ENCODE peak calls at places on chromosomes 3 and 15, in four cellular contexts. One of them, this sample, is unnamed.
A peak's percentile ranks its signal among the peaks of the same experiment; 100 is the strongest.

GRCh38 chr3:473284-473800 is 276.8 kb downstream of the CHL1 start:
- DNase-seq in sigmoid colon: no peak
- DNase-seq in neural progenitor cell: no peak
- DNase-seq in AG04450: no peak
- DNase-seq in this sample: no peak

GRCh38 chr15:23645379-23646164 is 2.1 kb downstream of the MAGEL2 start:
- DNase-seq in neural progenitor cell: peak; percentile 64
- DNase-seq in AG04450: no peak
- DNase-seq in sigmoid colon: no peak
- DNase-seq in this sample: no peak

GRCh38 chr3:185176756-185177359 is 24.0 kb upstream of the C3orf70 start:
- DNase-seq in sigmoid colon: no peak
- DNase-seq in neural progenitor cell: peak; percentile 62
- DNase-seq in AG04450: no peak
- DNase-seq in this sample: no peak

GRCh38 chr15:89385596-89386242 is 51.1 kb upstream of the POLG start:
- DNase-seq in sigmoid colon: no peak
- DNase-seq in neural progenitor cell: no peak
- DNase-seq in AG04450: no peak
- DNase-seq in this sample: no peak

GRCh38 chr15:50190166-50190570 is 8.2 kb downstream of the SLC27A2 start:
- DNase-seq in AG04450: no peak
- DNase-seq in neural progenitor cell: no peak
- DNase-seq in sigmoid colon: no peak
- DNase-seq in this sample: no peak

GRCh38 chr3:115627180-115628074 is 4.1 kb downstream of the GAP43 start:
- DNase-seq in AG04450: no peak
- DNase-seq in sigmoid colon: no peak
- DNase-seq in neural progenitor cell: peak; percentile 53
- DNase-seq in this sample: no peak

GRCh38 chr3:98914210-98915080 is 12.9 kb upstream of the DCBLD2 start:
- DNase-seq in neural progenitor cell: no peak
- DNase-seq in sigmoid colon: no peak
- DNase-seq in AG04450: no peak
- DNase-seq in this sample: no peak

GRCh38 chr3:35322070-35322469 is 317.3 kb upstream of the ARPP21 start:
- DNase-seq in AG04450: no peak
- DNase-seq in sigmoid colon: no peak
- DNase-seq in neural progenitor cell: no peak
- DNase-seq in this sample: no peak

GRCh38 chr15:93210995-93211394 is 122.0 kb upstream of the RGMA start:
- DNase-seq in sigmoid colon: no peak
- DNase-seq in AG04450: no peak
- DNase-seq in neural progenitor cell: no peak
- DNase-seq in this sample: no peak

GRCh38 chr15:90620379-90621134 is 90.8 kb downstream of the CRTC3 start:
- DNase-seq in sigmoid colon: no peak
- DNase-seq in AG04450: no peak
- DNase-seq in neural progenitor cell: no peak
- DNase-seq in this sample: no peak

GRCh38 chr3:168223085-168223484 is 127.4 kb upstream of the GOLIM4 start:
- DNase-seq in neural progenitor cell: no peak
- DNase-seq in AG04450: no peak
- DNase-seq in sigmoid colon: no peak
- DNase-seq in this sample: no peak

GRCh38 chr3:190012314-190012782 is 108.3 kb downstream of the P3H2 start:
- DNase-seq in sigmoid colon: no peak
- DNase-seq in AG04450: no peak
- DNase-seq in neural progenitor cell: peak; percentile 13
- DNase-seq in this sample: no peak

GRCh38 chr3:107690522-107691138 is 167.9 kb downstream of the BBX start:
- DNase-seq in sigmoid colon: no peak
- DNase-seq in AG04450: peak; percentile 41
- DNase-seq in neural progenitor cell: peak; percentile 61
- DNase-seq in this sample: no peak

GRCh38 chr3:124965413-124965812 is 30.9 kb upstream of the MUC13 start:
- DNase-seq in neural progenitor cell: no peak
- DNase-seq in AG04450: no peak
- DNase-seq in sigmoid colon: no peak
- DNase-seq in this sample: no peak

DNA sequence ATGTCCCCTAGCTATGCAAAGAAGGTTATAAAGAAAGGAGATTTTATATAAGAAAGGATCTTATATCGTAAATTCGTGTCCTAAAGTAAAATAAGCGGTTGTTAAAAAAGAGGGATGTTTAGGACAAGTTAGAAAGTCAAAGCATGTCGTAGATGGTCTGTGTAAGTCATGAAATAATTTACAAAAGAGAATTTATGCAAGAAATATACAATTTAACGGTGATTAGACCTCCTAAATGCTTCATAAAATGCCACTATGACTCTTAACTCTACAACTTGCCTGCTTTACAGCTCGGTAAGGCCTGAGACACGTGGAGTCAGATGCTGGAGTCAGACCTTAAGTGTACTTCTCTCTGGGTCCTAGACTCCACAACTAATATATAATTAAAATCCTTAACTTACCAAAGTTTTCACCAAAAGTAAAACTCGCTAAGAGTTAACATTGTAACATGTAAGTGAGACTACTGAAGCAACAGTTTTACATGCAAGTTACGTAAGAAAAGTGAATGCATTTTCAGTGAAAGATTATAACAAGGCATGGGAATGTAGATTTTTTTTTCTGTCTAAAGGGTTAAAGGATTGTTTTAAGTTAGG is 13.3 kb upstream of the SRPRB start:
- DNase-seq in AG04450: no peak
- DNase-seq in neural progenitor cell: peak; percentile 53
- DNase-seq in sigmoid colon: no peak
- DNase-seq in this sample: no peak
- H3K9me3 ChIP-seq in AG04450: peaks cover 3% of the 10 kb centered on the region
- H3K9me3 ChIP-seq in neural progenitor cell: peaks cover 27% of the 10 kb centered on the region
- H3K9me3 ChIP-seq in sigmoid colon: no peaks in the 10 kb centered on the region
- H3K9me3 ChIP-seq in this sample: peaks cover 3% of the 10 kb centered on the region

GRCh38 chr3:13711911-13712650 is 163.2 kb downstream of the FBLN2 start:
- DNase-seq in AG04450: no peak
- DNase-seq in sigmoid colon: peak; percentile 33
- DNase-seq in neural progenitor cell: no peak
- DNase-seq in this sample: no peak
- H3K9me3 ChIP-seq in AG04450: no peaks in the 10 kb centered on the region
- H3K9me3 ChIP-seq in sigmoid colon: no peaks in the 10 kb centered on the region
- H3K9me3 ChIP-seq in neural progenitor cell: no peaks in the 10 kb centered on the region
- H3K9me3 ChIP-seq in this sample: no peaks in the 10 kb centered on the region

DNA sequence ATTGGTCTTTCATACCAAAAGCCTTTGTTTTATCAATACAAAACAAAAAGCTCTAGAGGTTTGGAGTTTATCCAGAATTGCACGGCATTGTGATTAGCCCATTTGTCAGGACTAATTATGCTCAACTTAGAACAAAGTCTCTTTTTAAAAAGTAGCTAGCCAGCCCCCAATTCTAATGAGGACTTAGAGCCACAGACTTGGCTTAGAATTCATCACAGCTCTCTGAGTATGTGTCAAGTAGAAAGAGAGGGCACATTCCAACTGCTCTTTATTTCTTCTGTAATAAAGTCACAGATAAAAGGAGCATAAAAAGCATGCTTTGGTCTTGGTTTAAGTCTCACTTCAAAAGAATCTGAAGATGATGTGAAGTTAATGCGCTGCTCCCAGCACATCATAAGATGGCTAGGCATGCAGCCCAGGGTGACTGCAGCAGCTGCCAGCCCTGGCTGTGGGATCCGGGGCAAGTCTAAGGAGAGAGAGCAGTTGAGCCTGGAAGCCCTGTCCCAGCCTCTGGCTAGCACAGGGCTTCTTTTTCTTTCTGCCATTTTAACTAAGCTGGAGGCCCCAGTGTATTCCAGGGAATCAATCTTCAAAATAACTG is 521.1 kb downstream of the GABRG3 start:
- DNase-seq in neural progenitor cell: peak; percentile 59
- DNase-seq in AG04450: no peak
- DNase-seq in sigmoid colon: no peak
- DNase-seq in this sample: no peak
- H3K9me3 ChIP-seq in neural progenitor cell: no peaks in the 10 kb centered on the region
- H3K9me3 ChIP-seq in AG04450: peaks cover 5% of the 10 kb centered on the region
- H3K9me3 ChIP-seq in sigmoid colon: no peaks in the 10 kb centered on the region
- H3K9me3 ChIP-seq in this sample: no peaks in the 10 kb centered on the region

DNA sequence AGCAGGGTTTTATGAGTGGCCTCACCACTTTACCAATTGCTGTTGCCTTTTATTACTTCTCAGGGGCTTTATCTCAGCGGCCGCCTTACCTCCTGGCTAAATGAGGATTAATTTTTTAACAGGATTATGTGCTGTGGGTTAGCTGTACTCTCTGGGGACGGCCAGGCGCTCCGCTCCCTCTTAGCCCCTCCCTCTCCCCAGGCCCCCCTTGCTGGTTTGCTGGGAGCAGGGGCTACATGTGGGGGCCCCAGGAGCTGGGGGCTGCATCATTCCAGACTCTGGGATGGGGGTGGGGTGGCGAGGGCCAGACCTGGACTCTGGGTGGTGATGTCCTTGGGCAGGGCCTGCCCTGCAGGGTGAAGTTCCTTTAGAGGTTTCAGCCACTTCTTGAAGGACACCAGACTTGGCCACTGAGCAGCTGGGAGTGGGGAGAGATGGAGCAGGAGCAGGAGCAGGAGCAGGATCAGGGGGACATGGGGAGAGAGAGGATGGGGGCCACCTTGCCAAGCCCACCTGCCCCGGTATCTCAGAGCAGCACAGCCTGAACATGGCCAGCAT is 196.1 kb downstream of the GOLGA6L6 start:
- DNase-seq in sigmoid colon: peak; percentile 69
- DNase-seq in neural progenitor cell: no peak
- DNase-seq in AG04450: no peak
- DNase-seq in this sample: peak; percentile 15
- H3K9me3 ChIP-seq in sigmoid colon: peaks cover 18% of the 10 kb centered on the region
- H3K9me3 ChIP-seq in neural progenitor cell: peaks cover 51% of the 10 kb centered on the region
- H3K9me3 ChIP-seq in AG04450: peaks cover 100% of the 10 kb centered on the region
- H3K9me3 ChIP-seq in this sample: no peaks in the 10 kb centered on the region

DNA sequence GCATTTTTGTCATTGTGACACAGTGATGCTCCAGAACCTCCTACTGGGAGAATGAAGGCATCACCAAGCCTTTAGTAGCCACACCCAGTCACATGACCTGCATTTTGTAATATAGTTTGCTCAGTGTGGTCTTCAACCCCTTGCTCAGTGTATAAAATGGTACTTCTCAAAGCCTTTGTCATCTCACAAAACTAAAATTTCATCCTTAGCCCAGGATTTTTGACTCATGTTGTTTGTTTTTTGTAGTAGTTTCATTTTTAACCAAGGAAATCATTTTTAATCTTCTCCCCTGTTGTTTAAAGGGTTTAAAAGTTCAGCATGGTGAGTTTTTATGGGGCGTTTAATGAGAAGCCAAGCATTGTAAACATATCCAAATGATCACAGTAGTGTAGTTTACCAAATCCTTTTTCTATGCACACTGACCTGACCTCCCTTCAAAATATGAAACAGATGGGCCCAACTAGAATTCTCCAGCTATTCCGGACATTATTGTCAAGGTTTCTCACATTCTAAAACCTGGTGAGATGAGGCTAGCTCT is 123.5 kb upstream of the IL12A start:
- DNase-seq in neural progenitor cell: no peak
- DNase-seq in AG04450: no peak
- DNase-seq in sigmoid colon: no peak
- DNase-seq in this sample: no peak
- H3K9me3 ChIP-seq in neural progenitor cell: no peaks in the 10 kb centered on the region
- H3K9me3 ChIP-seq in AG04450: no peaks in the 10 kb centered on the region
- H3K9me3 ChIP-seq in sigmoid colon: no peaks in the 10 kb centered on the region
- H3K9me3 ChIP-seq in this sample: no peaks in the 10 kb centered on the region

This sample was measured in Peyer's patch.